ENCODE peak calls at places on chromosomes 12 and 14, in four cellular contexts. One of them, this sample, is unnamed.

GRCh38 chr14:91778217-91778616 is 46.3 kb upstream of the CATSPERB start:
- DNase-seq in choroid plexus epithelial cell: peak
- DNase-seq in left lung: no peak
- DNase-seq in astrocyte of the spinal cord: no peak
- DNase-seq in this sample: no peak

GRCh38 chr12:80862606-80863005 is 75.1 kb downstream of the LIN7A start:
- DNase-seq in choroid plexus epithelial cell: peak
- DNase-seq in left lung: no peak
- DNase-seq in astrocyte of the spinal cord: peak
- DNase-seq in this sample: no peak

GRCh38 chr14:104694475-104694950 is 5.1 kb downstream of the INF2 start:
- DNase-seq in choroid plexus epithelial cell: no peak
- DNase-seq in left lung: no peak
- DNase-seq in astrocyte of the spinal cord: no peak
- DNase-seq in this sample: no peak

GRCh38 chr14:100375273-100375962 is 52.3 kb downstream of the SLC25A47 start:
- DNase-seq in choroid plexus epithelial cell: peak
- DNase-seq in left lung: peak
- DNase-seq in astrocyte of the spinal cord: peak
- DNase-seq in this sample: no peak

GRCh38 chr14:70845601-70846000 is 36.3 kb upstream of the MAP3K9 start:
- DNase-seq in choroid plexus epithelial cell: no peak
- DNase-seq in left lung: no peak
- DNase-seq in astrocyte of the spinal cord: no peak
- DNase-seq in this sample: no peak

GRCh38 chr14:64465208-64465821 is at the start of gene AKAP5:
- DNase-seq in choroid plexus epithelial cell: peak
- DNase-seq in left lung: peak
- DNase-seq in astrocyte of the spinal cord: peak
- DNase-seq in this sample: peak

GRCh38 chr14:22105643-22106042 is 432.0 kb upstream of the OR4E1 start:
- DNase-seq in choroid plexus epithelial cell: no peak
- DNase-seq in left lung: no peak
- DNase-seq in astrocyte of the spinal cord: no peak
- DNase-seq in this sample: no peak

GRCh38 chr12:90499793-90500192 is 455.2 kb downstream of the CCER1 start:
- DNase-seq in choroid plexus epithelial cell: no peak
- DNase-seq in left lung: no peak
- DNase-seq in astrocyte of the spinal cord: no peak
- DNase-seq in this sample: no peak

GRCh38 chr12:107610030-107610859 is 75.4 kb upstream of the PWP1 start:
- DNase-seq in choroid plexus epithelial cell: peak
- DNase-seq in left lung: no peak
- DNase-seq in astrocyte of the spinal cord: peak
- DNase-seq in this sample: peak

GRCh38 chr14:69703047-69704046 is 63.6 kb upstream of the SRSF5 start:
- DNase-seq in choroid plexus epithelial cell: no peak
- DNase-seq in left lung: no peak
- DNase-seq in astrocyte of the spinal cord: no peak
- DNase-seq in this sample: no peak
- TF ChIP-seq CTCF in choroid plexus epithelial cell: no peak
- TF ChIP-seq CTCF in left lung: no peak
- TF ChIP-seq CTCF in astrocyte of the spinal cord: no peak
- TF ChIP-seq CTCF in this sample: no peak

DNA sequence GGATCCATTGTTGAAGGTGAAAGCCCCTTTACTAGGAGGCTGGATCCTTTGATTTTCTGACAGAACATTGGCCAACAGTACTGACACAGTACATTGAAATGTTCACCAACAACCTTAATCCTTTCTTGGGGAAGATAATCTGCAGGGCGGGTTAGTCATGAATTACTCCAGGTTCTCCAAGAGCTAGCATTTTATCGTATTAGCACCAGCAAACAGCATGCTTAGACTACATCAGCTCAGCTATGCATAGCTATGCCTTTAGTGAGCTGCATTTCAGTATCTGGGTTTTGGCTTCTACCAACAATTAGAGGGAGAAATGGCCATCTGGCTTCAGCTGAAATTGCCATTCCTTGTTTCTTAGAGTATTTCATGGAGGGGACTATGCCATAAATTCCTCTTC is 33.8 kb downstream of the SAMD4A start:
- DNase-seq in choroid plexus epithelial cell: peak
- DNase-seq in left lung: no peak
- DNase-seq in astrocyte of the spinal cord: no peak
- DNase-seq in this sample: no peak
- TF ChIP-seq CTCF in choroid plexus epithelial cell: no peak
- TF ChIP-seq CTCF in left lung: no peak
- TF ChIP-seq CTCF in astrocyte of the spinal cord: no peak
- TF ChIP-seq CTCF in this sample: no peak

DNA sequence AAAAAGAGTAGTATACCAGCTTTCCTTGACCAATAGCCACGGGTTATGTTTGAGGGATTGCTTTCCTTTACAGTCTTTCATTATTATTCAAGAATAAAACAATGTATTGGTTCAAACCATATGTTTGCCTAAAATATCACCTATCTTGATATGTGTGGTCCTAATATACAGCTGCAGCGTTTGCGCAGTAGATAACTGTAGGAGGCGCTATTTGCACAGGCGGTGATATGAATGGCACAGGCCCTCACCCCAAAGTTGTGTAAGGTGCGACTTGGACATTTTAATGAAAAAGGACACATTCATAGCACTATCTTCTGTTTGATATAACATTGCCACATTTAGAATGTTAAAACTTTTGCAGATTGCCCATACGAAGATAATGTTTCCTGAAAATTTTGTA is 298.4 kb downstream of the TRHDE start:
- DNase-seq in choroid plexus epithelial cell: no peak
- DNase-seq in left lung: no peak
- DNase-seq in astrocyte of the spinal cord: no peak
- DNase-seq in this sample: no peak
- TF ChIP-seq CTCF in choroid plexus epithelial cell: peak
- TF ChIP-seq CTCF in left lung: no peak
- TF ChIP-seq CTCF in astrocyte of the spinal cord: peak
- TF ChIP-seq CTCF in this sample: no peak

GRCh38 chr12:3487027-3487426 is 4.0 kb upstream of the PRMT8 start:
- DNase-seq in choroid plexus epithelial cell: no peak
- DNase-seq in left lung: no peak
- DNase-seq in astrocyte of the spinal cord: no peak
- DNase-seq in this sample: no peak

GRCh38 chr12:3489057-3489456 is 1.9 kb upstream of the PRMT8 start:
- DNase-seq in choroid plexus epithelial cell: peak
- DNase-seq in left lung: no peak
- DNase-seq in astrocyte of the spinal cord: peak
- DNase-seq in this sample: no peak

GRCh38 chr12:3480744-3481143 is 10.3 kb upstream of the PRMT8 start:
- DNase-seq in choroid plexus epithelial cell: no peak
- DNase-seq in left lung: no peak
- DNase-seq in astrocyte of the spinal cord: no peak
- DNase-seq in this sample: no peak

GRCh38 chr12:3483089-3483488 is 7.9 kb upstream of the PRMT8 start:
- DNase-seq in choroid plexus epithelial cell: no peak
- DNase-seq in left lung: no peak
- DNase-seq in astrocyte of the spinal cord: no peak
- DNase-seq in this sample: no peak
- TF ChIP-seq CTCF in choroid plexus epithelial cell: no peak
- TF ChIP-seq CTCF in left lung: no peak
- TF ChIP-seq CTCF in astrocyte of the spinal cord: no peak
- TF ChIP-seq CTCF in this sample: no peak

GRCh38 chr14:69439516-69440270 is 41.2 kb downstream of the SLC39A9 start:
- DNase-seq in choroid plexus epithelial cell: no peak
- DNase-seq in left lung: no peak
- DNase-seq in astrocyte of the spinal cord: no peak
- DNase-seq in this sample: no peak
- TF ChIP-seq CTCF in choroid plexus epithelial cell: no peak
- TF ChIP-seq CTCF in left lung: no peak
- TF ChIP-seq CTCF in astrocyte of the spinal cord: no peak
- TF ChIP-seq CTCF in this sample: no peak

DNA sequence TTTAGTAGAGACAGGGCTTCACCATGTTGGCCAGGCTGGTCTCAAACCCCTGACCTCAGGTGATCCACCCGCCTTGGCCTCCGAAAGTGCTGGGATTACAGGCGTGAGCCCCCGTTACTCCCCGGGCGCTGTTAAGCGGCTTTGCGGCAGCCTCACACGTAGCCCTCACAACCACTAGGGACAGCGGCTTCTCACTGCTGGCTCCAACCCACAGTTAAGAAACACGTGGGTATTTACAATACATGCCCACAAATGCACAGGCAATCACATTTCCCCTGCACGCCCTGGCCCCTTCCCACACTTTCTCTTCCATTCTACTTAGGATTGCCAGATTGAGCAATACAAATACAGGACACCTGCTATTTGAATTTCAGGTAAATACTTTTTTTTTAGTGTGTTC is 37.0 kb upstream of the EIF5 start:
- DNase-seq in choroid plexus epithelial cell: no peak
- DNase-seq in left lung: peak
- DNase-seq in astrocyte of the spinal cord: no peak
- DNase-seq in this sample: no peak
- TF ChIP-seq CTCF in choroid plexus epithelial cell: peak
- TF ChIP-seq CTCF in left lung: no peak
- TF ChIP-seq CTCF in astrocyte of the spinal cord: peak
- TF ChIP-seq CTCF in this sample: no peak

This sample was measured in mesothelial cell of epicardium.